ENCODE peak calls at places on chromosome 22, in nine cellular contexts. T is right lobe of liver, L is GM12864, E is PC-9, Z is AG04450, X is kidney epithelial cell, S is Caco-2, I is thoracic aorta, W is fibroblast of pulmonary artery. M is an unnamed sample.

GRCh38 chr22:19492504-19493174 is 12.9 kb downstream of the CDC45 start:
- DNase-seq in T (no peak), L (no peak), E (no peak), Z (no peak), X (no peak), S (no peak), I (no peak), W (no peak), M (no peak)

GRCh38 chr22:39142088-39142667 is 10.3 kb downstream of the CBX7 start:
- DNase-seq in T (no peak), L (no peak), E (no peak), Z (no peak), X (no peak), S (no peak), I (no peak), W (no peak), M (no peak)

GRCh38 chr22:40982482-40983385 is 31.6 kb downstream of the RBX1 start:
- DNase-seq in T (no peak), L (no peak), E (no peak), Z (no peak), X (no peak), S (no peak), I (no peak), W (no peak), M (no peak)

GRCh38 chr22:41217553-41218157 is 12.5 kb downstream of the L3MBTL2 start:
- DNase-seq in T (no peak), L (peak; percentile 53), E (no peak), Z (peak; percentile 66), X (no peak), S (no peak), I (no peak), W (peak; percentile 96), M (no peak)

GRCh38 chr22:38049812-38050619 is 7.2 kb upstream of the PICK1 start:
- DNase-seq in T (no peak), L (no peak), E (no peak), Z (no peak), X (no peak), S (no peak), I (no peak), W (no peak), M (peak; percentile 88)

GRCh38 chr22:19579113-19579811 is 55.1 kb upstream of the CLDN5 start:
- DNase-seq in T (no peak), L (no peak), E (no peak), Z (no peak), X (no peak), S (no peak), I (no peak), W (no peak), M (no peak)

GRCh38 chr22:21816787-21817496 is 50.5 kb downstream of the MAPK1 start:
- DNase-seq in T (no peak), L (peak; percentile 61), E (peak; percentile 69), Z (peak; percentile 67), X (peak; percentile 86), S (no peak), I (no peak), W (peak; percentile 97), M (no peak)

GRCh38 chr22:49192857-49193250 is 634.8 kb downstream of the BRD1 start:
- DNase-seq in T (peak; percentile 14), L (no peak), E (no peak), Z (no peak), X (no peak), S (no peak), I (no peak), W (no peak), M (no peak)

GRCh38 chr22:27487600-27488450 is 313.7 kb downstream of the MN1 start:
- DNase-seq in T (peak; percentile 55), L (no peak), E (peak; percentile 64), Z (no peak), X (no peak), S (peak; percentile 20), I (no peak), W (no peak), M (no peak)

GRCh38 chr22:41508770-41509170 is 35.5 kb downstream of the POLR3H start:
- DNase-seq in T (no peak), L (no peak), E (no peak), Z (no peak), X (no peak), S (no peak), I (no peak), W (no peak), M (peak; percentile 62)

GRCh38 chr22:32476286-32476685 is 1.7 kb downstream of the FBXO7 start:
- DNase-seq in T (no peak), L (no peak), E (no peak), Z (no peak), X (no peak), S (no peak), I (no peak), W (no peak), M (no peak)

GRCh38 chr22:32476804-32477203 is 2.2 kb downstream of the FBXO7 start:
- DNase-seq in T (no peak), L (no peak), E (no peak), Z (no peak), X (no peak), S (no peak), I (no peak), W (no peak), M (no peak)

GRCh38 chr22:32475428-32476010 is 908 bp downstream of the FBXO7 start:
- DNase-seq in T (peak; percentile 35), L (no peak), E (peak; percentile 51), Z (no peak), X (no peak), S (peak; percentile 19), I (no peak), W (peak; percentile 68), M (peak; percentile 47)

GRCh38 chr22:32478994-32479393 is 4.4 kb downstream of the FBXO7 start:
- DNase-seq in T (no peak), L (no peak), E (no peak), Z (no peak), X (no peak), S (no peak), I (no peak), W (no peak), M (no peak)

GRCh38 chr22:32477608-32478007 is 3.0 kb downstream of the FBXO7 start:
- DNase-seq in T (no peak), L (no peak), E (no peak), Z (no peak), X (no peak), S (no peak), I (no peak), W (no peak), M (no peak)
- H3K4me3 ChIP-seq in T (peak overlapping the region; percentile 21), L (no peak overlapping the region), E (peak overlapping the region; percentile 77), Z (no peak overlapping the region), X (no peak overlapping the region), S (no peak overlapping the region), I (no peak overlapping the region), W (no peak overlapping the region), M (no peak overlapping the region)

GRCh38 chr22:20779813-20780148 is 5.9 kb downstream of the SERPIND1 start:
- DNase-seq in T (no peak), L (no peak), E (peak; percentile 84), Z (peak; percentile 7), X (no peak), S (no peak), I (no peak), W (peak; percentile 79), M (no peak)

GRCh38 chr22:20775342-20775895 is 1.5 kb downstream of the SERPIND1 start:
- DNase-seq in T (no peak), L (no peak), E (no peak), Z (no peak), X (no peak), S (no peak), I (no peak), W (no peak), M (no peak)

GRCh38 chr22:20779014-20779812 is 5.3 kb downstream of the SERPIND1 start:
- DNase-seq in T (no peak), L (no peak), E (no peak), Z (no peak), X (no peak), S (no peak), I (no peak), W (no peak), M (no peak)

GRCh38 chr22:20776624-20777405 is 2.9 kb downstream of the SERPIND1 start:
- DNase-seq in T (no peak), L (no peak), E (no peak), Z (no peak), X (no peak), S (no peak), I (no peak), W (no peak), M (no peak)

GRCh38 chr22:20777420-20778177 is 3.7 kb downstream of the SERPIND1 start:
- DNase-seq in T (no peak), L (no peak), E (peak; percentile 98), Z (peak; percentile 81), X (peak; percentile 65), S (peak; percentile 85), I (no peak), W (peak; percentile 95), M (no peak)
- TF ChIP-seq CTCF in T (peak; percentile 27), L (no peak), E (no peak), Z (peak; percentile 20), X (no peak), S (no peak), I (no peak), W (peak; percentile 14), M (no peak)

DNA sequence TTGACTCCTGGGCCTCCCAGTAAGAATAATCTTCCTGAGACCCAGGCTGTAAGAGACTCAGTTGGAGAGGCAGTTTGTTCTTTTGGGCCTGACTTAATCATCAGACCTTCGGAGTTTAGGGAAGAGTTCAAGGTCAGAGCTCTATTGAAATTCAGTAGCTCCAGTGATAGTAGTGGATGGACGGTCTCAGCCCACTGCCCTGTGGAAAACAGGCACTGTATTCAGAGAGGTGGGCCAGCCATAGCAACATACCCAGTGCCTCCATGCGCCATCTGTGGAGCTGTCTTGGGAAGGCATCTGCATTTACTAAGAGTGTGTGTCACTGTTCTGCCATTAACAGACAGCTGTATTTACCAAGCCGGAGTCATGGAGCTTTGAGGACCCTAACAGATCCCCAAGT is 2.9 kb downstream of the SMARCB1 start:
- DNase-seq in T (no peak), L (no peak), E (no peak), Z (no peak), X (no peak), S (no peak), I (no peak), W (no peak), M (no peak)
- H3K4me3 ChIP-seq in T (no peak overlapping the region), L (no peak overlapping the region), E (no peak overlapping the region), Z (no peak overlapping the region), X (no peak overlapping the region), S (no peak overlapping the region), I (no peak overlapping the region), W (no peak overlapping the region), M (no peak overlapping the region)

DNA sequence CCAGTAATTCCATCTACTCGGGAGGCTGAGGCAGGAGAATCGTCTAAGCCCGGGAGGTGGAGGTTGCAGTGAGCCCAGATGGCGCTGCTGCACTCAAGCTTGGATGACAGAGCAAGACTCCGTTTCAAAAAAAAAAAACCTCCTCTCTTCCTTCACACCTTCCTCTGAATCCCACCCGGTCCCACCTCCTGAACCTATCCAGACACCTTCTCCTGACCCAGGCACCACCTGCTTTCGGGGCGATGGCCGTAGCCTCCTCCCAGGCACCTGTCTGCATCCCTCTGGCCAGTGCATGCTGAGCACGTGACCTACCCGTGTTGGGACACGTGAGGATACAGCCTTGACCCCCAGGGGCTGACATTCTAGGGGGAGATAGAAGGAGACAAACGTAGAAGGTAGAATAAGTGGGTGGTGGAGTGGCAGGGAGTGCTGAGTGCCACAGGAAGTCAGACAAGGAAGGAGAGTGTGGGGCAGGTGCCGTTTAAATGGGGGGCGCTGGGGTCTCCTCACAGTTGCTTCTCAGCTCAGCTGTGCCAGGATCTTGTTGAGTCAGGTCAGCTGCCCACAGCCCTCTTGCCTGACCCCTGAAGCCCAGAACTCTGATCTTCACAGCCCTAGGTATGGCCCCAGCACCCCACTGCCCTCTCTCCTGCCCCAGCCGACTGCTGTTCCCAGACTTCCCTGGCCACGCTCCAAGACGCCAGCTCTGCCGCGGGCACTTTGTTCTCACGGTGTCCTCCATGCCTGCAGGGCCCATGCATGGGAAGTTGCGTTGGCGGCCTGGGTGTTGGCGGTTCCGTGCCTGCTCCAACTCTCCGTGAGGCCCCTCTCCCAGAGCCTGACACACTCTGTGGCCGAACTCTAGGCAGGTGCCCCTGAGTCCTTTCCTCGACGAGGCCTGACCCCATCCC is 1.2 kb upstream of the MIOX start:
- DNase-seq in T (peak; percentile 73), L (no peak), E (no peak), Z (no peak), X (no peak), S (no peak), I (no peak), W (no peak), M (no peak)
- TF ChIP-seq CTCF in T (no peak), L (no peak), E (no peak), Z (no peak), X (no peak), S (no peak), I (no peak), W (no peak), M (no peak)

M was measured in dorsolateral prefrontal cortex.